ENCODE peak calls at places on chromosomes 11 and 22, in five cellular contexts. One of them, this sample, is unnamed. For H3K4me1, the result is how much of the 10 kb centered on the place peaks cover.

GRCh38 chr11:121466063-121466794 is 13.5 kb upstream of the SORL1-AS1 start:
- DNase-seq in A549: peak
- DNase-seq in SK-N-SH: peak
- DNase-seq in K562: peak
- DNase-seq in stomach: peak
- DNase-seq in this sample: peak

GRCh38 chr22:38125038-38125610 is 14.6 kb upstream of the BAIAP2L2 start:
- DNase-seq in stomach: no peak
- DNase-seq in SK-N-SH: no peak
- DNase-seq in A549: no peak
- DNase-seq in K562: no peak
- DNase-seq in this sample: no peak

GRCh38 chr22:35175392-35175791 is 81.9 kb upstream of the HMGXB4 start:
- DNase-seq in SK-N-SH: no peak
- DNase-seq in A549: no peak
- DNase-seq in stomach: no peak
- DNase-seq in K562: no peak
- DNase-seq in this sample: no peak

GRCh38 chr22:25027959-25028840 is 75.7 kb downstream of the KIAA1671 start:
- DNase-seq in stomach: no peak
- DNase-seq in SK-N-SH: peak
- DNase-seq in K562: peak
- DNase-seq in A549: peak
- DNase-seq in this sample: peak

GRCh38 chr11:17798716-17799115 is 64.1 kb downstream of the KCNC1 start:
- DNase-seq in stomach: no peak
- DNase-seq in SK-N-SH: no peak
- DNase-seq in K562: no peak
- DNase-seq in A549: no peak
- DNase-seq in this sample: no peak

GRCh38 chr11:49995559-49995958 is 13.2 kb upstream of the OR4C12 start:
- DNase-seq in K562: peak
- DNase-seq in SK-N-SH: peak
- DNase-seq in A549: peak
- DNase-seq in stomach: no peak
- DNase-seq in this sample: no peak

GRCh38 chr11:126132319-126132718 is 69.7 kb upstream of the CDON start:
- DNase-seq in stomach: peak
- DNase-seq in SK-N-SH: no peak
- DNase-seq in K562: no peak
- DNase-seq in A549: peak
- DNase-seq in this sample: no peak

GRCh38 chr11:114477946-114478537 is 38.8 kb downstream of the REXO2 start:
- DNase-seq in SK-N-SH: no peak
- DNase-seq in A549: no peak
- DNase-seq in K562: no peak
- DNase-seq in stomach: no peak
- DNase-seq in this sample: no peak

GRCh38 chr22:24996420-24996952 is 44.0 kb downstream of the KIAA1671 start:
- DNase-seq in SK-N-SH: peak
- DNase-seq in stomach: no peak
- DNase-seq in K562: no peak
- DNase-seq in A549: peak
- DNase-seq in this sample: peak

GRCh38 chr11:78281511-78281910 is 92.8 kb downstream of the USP35 start:
- DNase-seq in K562: no peak
- DNase-seq in A549: no peak
- DNase-seq in stomach: no peak
- DNase-seq in SK-N-SH: no peak
- DNase-seq in this sample: no peak

GRCh38 chr11:120703358-120704152 is 192.0 kb downstream of the GRIK4 start:
- DNase-seq in stomach: no peak
- DNase-seq in A549: no peak
- DNase-seq in K562: no peak
- DNase-seq in SK-N-SH: no peak
- DNase-seq in this sample: no peak

GRCh38 chr11:129455756-129456436 is 80.2 kb downstream of the BARX2 start:
- DNase-seq in A549: no peak
- DNase-seq in stomach: no peak
- DNase-seq in SK-N-SH: no peak
- DNase-seq in K562: no peak
- DNase-seq in this sample: no peak

DNA sequence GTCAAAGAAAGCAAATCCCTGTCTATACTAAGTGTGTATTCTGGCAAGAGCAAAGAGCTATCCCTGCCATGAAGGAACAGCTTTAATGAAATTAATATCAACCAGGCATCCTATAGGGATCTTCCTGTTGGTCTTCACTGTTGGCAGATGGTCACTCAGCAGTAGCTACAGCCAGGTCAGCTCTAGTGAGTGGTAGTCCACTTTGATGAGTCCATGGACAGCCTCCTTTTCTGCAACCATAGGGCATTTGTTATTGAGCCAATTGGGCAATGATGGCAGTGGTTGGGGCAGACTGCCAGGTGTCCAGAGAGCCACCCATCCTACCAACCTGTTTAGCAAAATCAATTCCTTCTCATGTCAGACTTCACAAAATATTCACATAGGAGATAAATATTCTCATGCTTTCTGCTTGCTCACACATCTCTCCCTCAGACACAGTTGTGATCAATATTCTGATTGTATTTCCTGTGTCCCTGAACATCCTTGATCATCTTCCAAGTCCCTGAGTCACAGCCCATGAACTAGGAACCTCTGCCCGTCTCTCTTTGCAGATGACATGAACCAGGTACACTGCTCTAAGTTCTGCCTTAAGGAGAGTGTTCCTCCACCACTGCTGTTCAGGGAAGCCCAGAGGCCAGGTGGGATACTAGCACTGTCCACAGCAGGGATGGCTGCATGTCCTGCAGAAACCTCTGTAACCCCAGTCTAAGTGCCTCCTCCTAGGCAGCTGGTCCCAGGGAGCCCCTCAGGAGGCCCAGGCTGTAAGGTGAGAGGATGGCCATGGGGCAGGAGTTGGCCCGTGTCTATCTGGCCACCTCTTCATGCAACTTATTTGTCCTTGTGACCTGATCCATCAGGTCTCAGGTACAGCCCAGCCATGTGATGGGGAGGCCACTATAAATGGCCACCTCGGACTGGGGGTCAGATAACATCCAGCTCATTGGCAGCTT is 74.2 kb upstream of the IGLL5 start:
- DNase-seq in SK-N-SH: no peak
- DNase-seq in A549: no peak
- DNase-seq in stomach: no peak
- DNase-seq in K562: no peak
- DNase-seq in this sample: no peak
- H3K4me1 ChIP-seq in SK-N-SH: under half
- H3K4me1 ChIP-seq in A549: under half
- H3K4me1 ChIP-seq in stomach: under half
- H3K4me1 ChIP-seq in K562: under half
- H3K4me1 ChIP-seq in this sample: under half

DNA sequence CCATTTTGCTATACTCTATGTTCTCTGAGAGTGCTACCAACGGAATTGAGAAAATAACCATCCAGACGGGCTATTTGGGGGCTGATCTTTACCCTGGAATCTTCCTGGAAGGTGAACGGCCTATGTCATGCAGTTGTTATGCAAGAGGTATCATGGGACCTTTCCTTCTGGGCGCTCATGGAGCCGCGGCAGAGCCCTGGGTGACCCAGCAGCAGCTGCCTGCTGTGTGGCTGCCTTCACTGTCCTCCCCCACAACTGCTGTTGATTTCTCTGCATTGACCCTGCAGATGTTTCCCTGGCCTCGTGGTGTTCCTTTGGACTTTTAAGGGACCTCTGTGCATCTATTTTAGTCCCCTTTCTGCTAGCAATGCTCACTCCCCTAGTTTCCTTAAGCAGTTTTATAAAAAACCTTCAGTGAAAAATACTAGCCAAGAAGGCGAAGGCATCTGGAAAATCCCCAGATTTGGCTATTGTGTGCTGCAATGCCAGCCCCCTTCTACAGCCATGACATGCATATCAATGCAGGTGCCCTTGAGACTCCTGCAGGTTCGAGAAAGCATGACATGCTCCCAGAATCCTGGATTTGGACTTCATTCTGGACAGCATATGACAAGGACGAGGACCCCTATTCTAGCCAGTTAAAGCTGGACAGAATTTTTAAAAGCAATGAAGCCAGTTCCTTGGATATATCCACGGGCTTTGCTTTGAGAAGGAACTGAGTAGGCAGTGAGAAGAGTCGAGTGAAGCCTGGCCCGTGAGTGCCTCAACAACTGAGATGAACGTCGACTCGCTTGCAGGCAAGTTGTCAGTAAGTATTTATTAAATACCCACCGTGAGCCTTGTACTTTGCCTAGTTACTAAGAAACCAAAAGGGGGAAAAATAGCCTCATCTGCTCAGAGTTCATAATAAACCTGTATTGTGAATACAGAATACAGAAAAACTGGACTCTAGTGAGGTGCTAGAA is at the start of gene SLC25A18:
- DNase-seq in K562: peak
- DNase-seq in A549: no peak
- DNase-seq in stomach: no peak
- DNase-seq in SK-N-SH: no peak
- DNase-seq in this sample: peak
- TF ChIP-seq EP300 in K562: no peak
- TF ChIP-seq EP300 in A549: no peak
- TF ChIP-seq EP300 in stomach: no peak
- TF ChIP-seq EP300 in SK-N-SH: no peak
- TF ChIP-seq EP300 in this sample: peak

DNA sequence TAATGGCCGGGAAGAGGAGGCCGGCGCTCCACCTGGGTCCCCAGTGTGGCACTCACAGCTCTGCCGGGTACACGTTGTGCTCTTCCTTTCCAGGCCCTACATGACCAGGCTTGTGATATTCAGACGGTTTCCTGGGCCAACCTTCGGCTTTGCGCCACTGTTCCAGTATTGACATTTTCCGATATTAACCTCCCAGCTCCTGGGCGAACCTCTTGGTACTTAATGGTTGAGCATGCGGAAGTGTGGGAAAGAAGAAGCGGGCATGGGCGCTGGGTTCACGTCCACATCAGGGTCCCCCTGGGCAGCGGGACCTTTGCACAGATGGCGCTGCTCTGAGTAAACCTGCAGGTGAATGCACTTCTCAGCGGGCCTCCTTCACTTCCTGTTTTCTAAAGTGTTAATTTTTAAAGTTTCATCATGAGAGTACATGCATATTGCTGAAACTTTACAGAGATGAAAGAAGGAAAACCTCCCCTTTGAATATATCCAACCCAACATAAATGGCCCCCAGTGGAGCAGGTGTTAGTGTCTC is 286.7 kb downstream of the TBC1D22A start:
- DNase-seq in A549: no peak
- DNase-seq in SK-N-SH: no peak
- DNase-seq in K562: no peak
- DNase-seq in stomach: no peak
- DNase-seq in this sample: no peak
- H3K4me1 ChIP-seq in A549: under half
- H3K4me1 ChIP-seq in SK-N-SH: under half
- H3K4me1 ChIP-seq in K562: under half
- H3K4me1 ChIP-seq in stomach: under half
- H3K4me1 ChIP-seq in this sample: under half

DNA sequence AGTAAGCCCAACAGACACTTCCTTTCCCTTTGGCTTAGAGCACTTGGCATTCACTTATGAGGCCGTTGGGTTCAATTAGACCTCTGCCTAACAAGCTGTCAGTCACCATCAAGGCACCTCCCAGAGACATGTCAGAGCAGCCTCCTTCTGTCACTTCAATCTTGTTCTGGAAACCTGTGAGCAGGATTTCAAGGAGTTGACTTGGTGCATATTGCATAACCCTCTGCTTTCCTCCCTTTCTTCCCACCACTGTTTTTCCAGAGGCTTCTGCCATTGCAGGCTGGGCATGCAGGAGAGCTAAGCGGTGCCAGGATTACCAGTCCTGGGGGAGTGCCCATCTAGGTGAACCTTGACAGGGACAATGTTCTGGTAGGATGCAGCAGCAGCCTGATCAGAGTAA is 484.2 kb upstream of the LRRC4C start:
- DNase-seq in K562: no peak
- DNase-seq in SK-N-SH: no peak
- DNase-seq in A549: no peak
- DNase-seq in stomach: no peak
- DNase-seq in this sample: no peak
- TF ChIP-seq EP300 in K562: no peak
- TF ChIP-seq EP300 in SK-N-SH: no peak
- TF ChIP-seq EP300 in A549: no peak
- TF ChIP-seq EP300 in stomach: no peak
- TF ChIP-seq EP300 in this sample: no peak

DNA sequence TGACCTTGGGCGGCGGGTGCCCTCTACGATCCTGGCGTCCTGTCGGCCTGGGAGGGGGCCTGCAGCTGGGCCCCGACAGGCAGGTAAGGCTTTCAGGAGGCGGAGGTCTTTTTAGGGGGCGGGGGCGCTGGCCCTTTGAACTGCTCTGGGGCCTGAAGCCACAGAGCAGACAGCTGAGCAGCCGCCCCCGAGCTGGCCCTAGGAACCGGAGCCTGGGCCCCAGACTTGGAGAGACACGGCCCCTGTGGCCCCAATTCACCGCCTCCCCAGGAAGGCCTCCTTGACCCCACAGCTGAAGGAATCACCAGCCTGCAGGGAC is 549 bp upstream of the CERK start:
- DNase-seq in stomach: no peak
- DNase-seq in A549: no peak
- DNase-seq in SK-N-SH: no peak
- DNase-seq in K562: peak
- DNase-seq in this sample: no peak
- H3K4me1 ChIP-seq in stomach: half or more
- H3K4me1 ChIP-seq in A549: under half
- H3K4me1 ChIP-seq in SK-N-SH: under half
- H3K4me1 ChIP-seq in K562: under half
- H3K4me1 ChIP-seq in this sample: half or more

DNA sequence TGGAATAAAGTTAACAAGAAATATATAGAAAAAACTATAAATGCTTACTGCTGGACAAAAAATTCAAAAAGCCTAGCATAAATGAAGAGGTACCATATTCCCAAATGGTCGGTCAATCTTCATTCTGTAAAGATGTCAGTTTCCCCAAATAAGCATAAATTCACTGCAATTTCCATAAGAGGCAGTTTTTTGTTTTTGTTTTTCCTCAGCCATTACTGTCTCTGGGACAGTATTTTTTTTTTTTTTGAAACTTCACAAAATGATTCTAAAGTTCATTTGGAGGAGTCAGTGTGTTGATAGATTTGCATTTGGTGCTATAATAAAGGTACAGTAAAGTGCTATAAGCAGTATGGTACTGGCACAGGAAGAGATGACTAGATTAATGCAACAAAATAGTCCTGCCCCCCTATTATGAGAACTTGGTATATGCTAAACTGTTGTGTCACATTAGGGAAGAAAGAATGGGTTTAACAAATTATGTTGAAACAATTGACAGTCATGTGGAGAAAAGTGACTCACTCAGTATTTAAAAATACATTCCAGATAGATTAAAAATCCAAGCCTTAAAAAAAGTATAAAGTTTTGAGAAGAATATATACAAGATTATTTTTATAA is 2.5 kb upstream of the FTH1 start:
- DNase-seq in A549: peak
- DNase-seq in stomach: no peak
- DNase-seq in SK-N-SH: no peak
- DNase-seq in K562: no peak
- DNase-seq in this sample: no peak
- TF ChIP-seq EP300 in A549: peak
- TF ChIP-seq EP300 in stomach: no peak
- TF ChIP-seq EP300 in SK-N-SH: no peak
- TF ChIP-seq EP300 in K562: no peak
- TF ChIP-seq EP300 in this sample: no peak

GRCh38 chr11:62171261-62171723 is 18.7 kb upstream of the SCGB1D1 start:
- DNase-seq in K562: peak
- DNase-seq in stomach: peak
- DNase-seq in A549: peak
- DNase-seq in SK-N-SH: peak
- DNase-seq in this sample: peak
- H3K4me1 ChIP-seq in K562: under half
- H3K4me1 ChIP-seq in stomach: under half
- H3K4me1 ChIP-seq in A549: under half
- H3K4me1 ChIP-seq in SK-N-SH: under half
- H3K4me1 ChIP-seq in this sample: under half